ENCODE peak calls at places on chromosomes 16 and 17, in four cellular contexts. One of them, this sample, is unnamed.
A peak's percentile ranks its signal among the peaks of the same experiment; 100 is the strongest.

GRCh38 chr17:70314096-70314495 is 144.8 kb downstream of the KCNJ2 start:
- DNase-seq in esophagus squamous epithelium: no peak
- DNase-seq in AG10803: peak; percentile 53
- DNase-seq in BJ: no peak
- DNase-seq in this sample: no peak

GRCh38 chr17:4506180-4506814 is 7.6 kb downstream of the SPNS2 start:
- DNase-seq in esophagus squamous epithelium: no peak
- DNase-seq in AG10803: no peak
- DNase-seq in BJ: no peak
- DNase-seq in this sample: no peak

GRCh38 chr17:75845058-75845711 is 981 bp upstream of the UNC13D start:
- DNase-seq in esophagus squamous epithelium: no peak
- DNase-seq in AG10803: peak; percentile 68
- DNase-seq in BJ: no peak
- DNase-seq in this sample: peak; percentile 84

GRCh38 chr17:2174471-2175293 is 119.8 kb downstream of the HIC1 start:
- DNase-seq in esophagus squamous epithelium: no peak
- DNase-seq in AG10803: peak; percentile 82
- DNase-seq in BJ: no peak
- DNase-seq in this sample: peak; percentile 98

GRCh38 chr16:23486480-23486879 is 23.8 kb downstream of the GGA2 start:
- DNase-seq in esophagus squamous epithelium: no peak
- DNase-seq in AG10803: no peak
- DNase-seq in BJ: no peak
- DNase-seq in this sample: no peak

GRCh38 chr17:79525793-79526677 is 84.8 kb downstream of the RBFOX3 start:
- DNase-seq in esophagus squamous epithelium: no peak
- DNase-seq in AG10803: no peak
- DNase-seq in BJ: no peak
- DNase-seq in this sample: no peak

GRCh38 chr17:69761767-69762321 is 313.2 kb upstream of the KCNJ16 start:
- DNase-seq in esophagus squamous epithelium: no peak
- DNase-seq in AG10803: peak; percentile 99
- DNase-seq in BJ: peak; percentile 98
- DNase-seq in this sample: peak; percentile 73

GRCh38 chr17:41624208-41625101 is at the start of gene KRT17:
- DNase-seq in esophagus squamous epithelium: no peak
- DNase-seq in AG10803: no peak
- DNase-seq in BJ: no peak
- DNase-seq in this sample: no peak

GRCh38 chr17:42131971-42132370 is 9.4 kb downstream of the HSPB9 start:
- DNase-seq in esophagus squamous epithelium: no peak
- DNase-seq in AG10803: peak; percentile 29
- DNase-seq in BJ: no peak
- DNase-seq in this sample: no peak

GRCh38 chr17:32386844-32387243 is 36.9 kb downstream of the ZNF207 start:
- DNase-seq in esophagus squamous epithelium: no peak
- DNase-seq in AG10803: no peak
- DNase-seq in BJ: no peak
- DNase-seq in this sample: no peak

GRCh38 chr16:83958842-83959565 is 6.0 kb downstream of the OSGIN1 start:
- DNase-seq in esophagus squamous epithelium: no peak
- DNase-seq in AG10803: no peak
- DNase-seq in BJ: no peak
- DNase-seq in this sample: no peak

GRCh38 chr17:49926886-49927285 is 42.1 kb upstream of the DLX4 start:
- DNase-seq in esophagus squamous epithelium: no peak
- DNase-seq in AG10803: peak; percentile 33
- DNase-seq in BJ: no peak
- DNase-seq in this sample: no peak

GRCh38 chr17:9544221-9544620 is 31.4 kb downstream of the STX8 start:
- DNase-seq in esophagus squamous epithelium: no peak
- DNase-seq in AG10803: no peak
- DNase-seq in BJ: no peak
- DNase-seq in this sample: no peak

GRCh38 chr16:85564277-85565051 is 48.7 kb upstream of the GSE1 start:
- DNase-seq in esophagus squamous epithelium: no peak
- DNase-seq in AG10803: no peak
- DNase-seq in BJ: no peak
- DNase-seq in this sample: no peak

GRCh38 chr16:4344659-4345438 is 6.3 kb downstream of the PAM16 start:
- DNase-seq in esophagus squamous epithelium: no peak
- DNase-seq in AG10803: no peak
- DNase-seq in BJ: no peak
- DNase-seq in this sample: no peak

GRCh38 chr17:13569740-13570137 is 32.0 kb downstream of the HS3ST3A1 start:
- DNase-seq in esophagus squamous epithelium: no peak
- DNase-seq in AG10803: no peak
- DNase-seq in BJ: no peak
- DNase-seq in this sample: no peak
- H3K4me3 ChIP-seq in esophagus squamous epithelium: no peak overlapping the region
- H3K4me3 ChIP-seq in AG10803: no peak overlapping the region
- H3K4me3 ChIP-seq in BJ: no peak overlapping the region
- H3K4me3 ChIP-seq in this sample: no peak overlapping the region

DNA sequence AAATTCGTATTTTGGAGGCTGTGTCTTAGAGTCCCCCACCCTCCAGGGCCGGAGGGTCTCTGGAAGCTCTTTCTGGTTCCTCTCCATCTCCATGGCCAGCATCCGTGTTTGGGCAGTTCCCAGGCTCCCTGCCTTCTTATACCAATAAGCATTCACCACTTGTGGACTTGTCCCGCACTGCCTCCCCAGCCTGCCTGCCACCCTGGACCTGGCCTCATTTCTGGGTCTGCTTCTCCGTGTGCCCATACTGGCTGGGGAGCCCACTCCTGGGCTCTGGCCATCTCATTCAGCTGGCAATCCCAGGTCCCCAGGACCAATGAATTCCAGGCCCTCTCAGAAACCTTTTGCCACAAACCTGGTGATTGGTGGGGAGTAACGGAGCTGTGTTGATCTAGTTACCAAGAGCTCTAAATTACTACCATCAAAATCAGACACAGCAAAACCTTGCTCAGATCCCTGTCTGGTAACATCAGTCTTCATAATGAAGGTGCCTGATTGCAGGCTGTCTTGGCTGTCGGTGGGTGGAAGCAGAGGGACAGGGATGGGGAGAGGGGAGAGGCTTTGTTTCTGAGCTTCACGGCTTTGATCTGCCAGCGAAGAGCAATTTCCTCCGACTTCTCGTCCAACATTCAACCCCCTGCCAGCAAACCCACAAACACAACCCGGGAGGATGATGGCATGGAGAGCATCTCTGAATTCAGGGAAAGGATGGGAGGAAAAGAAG is 27.7 kb upstream of the CRHR1 start:
- DNase-seq in esophagus squamous epithelium: no peak
- DNase-seq in AG10803: no peak
- DNase-seq in BJ: no peak
- DNase-seq in this sample: no peak
- TF ChIP-seq CTCF in esophagus squamous epithelium: no peak
- TF ChIP-seq CTCF in AG10803: no peak
- TF ChIP-seq CTCF in BJ: no peak
- TF ChIP-seq CTCF in this sample: no peak

GRCh38 chr17:44006581-44007345 is 2.3 kb downstream of the NAGS start:
- DNase-seq in esophagus squamous epithelium: peak; percentile 86
- DNase-seq in AG10803: peak; percentile 93
- DNase-seq in BJ: peak; percentile 79
- DNase-seq in this sample: peak; percentile 98

GRCh38 chr17:44005865-44006580 is 1.6 kb downstream of the NAGS start:
- DNase-seq in esophagus squamous epithelium: no peak
- DNase-seq in AG10803: no peak
- DNase-seq in BJ: no peak
- DNase-seq in this sample: peak; percentile 16

GRCh38 chr17:44010966-44011647 is 3.7 kb downstream of the TMEM101 start:
- DNase-seq in esophagus squamous epithelium: no peak
- DNase-seq in AG10803: no peak
- DNase-seq in BJ: peak; percentile 44
- DNase-seq in this sample: peak; percentile 23

GRCh38 chr17:44007346-44008204 is 3.2 kb downstream of the NAGS start:
- DNase-seq in esophagus squamous epithelium: no peak
- DNase-seq in AG10803: no peak
- DNase-seq in BJ: no peak
- DNase-seq in this sample: no peak

GRCh38 chr17:44008205-44008909 is 3.9 kb downstream of the NAGS start:
- DNase-seq in esophagus squamous epithelium: no peak
- DNase-seq in AG10803: no peak
- DNase-seq in BJ: no peak
- DNase-seq in this sample: no peak
- H3K4me3 ChIP-seq in esophagus squamous epithelium: no peak overlapping the region
- H3K4me3 ChIP-seq in AG10803: peak overlapping the region; percentile 74
- H3K4me3 ChIP-seq in BJ: peak overlapping the region; percentile 65
- H3K4me3 ChIP-seq in this sample: peak overlapping the region; percentile 64

GRCh38 chr16:50266337-50267091 is at the start of gene ADCY7:
- DNase-seq in esophagus squamous epithelium: peak; percentile 28
- DNase-seq in AG10803: peak; percentile 88
- DNase-seq in BJ: no peak
- DNase-seq in this sample: peak; percentile 87

GRCh38 chr16:50267151-50267631 is 840 bp downstream of the ADCY7 start:
- DNase-seq in esophagus squamous epithelium: no peak
- DNase-seq in AG10803: no peak
- DNase-seq in BJ: no peak
- DNase-seq in this sample: no peak

GRCh38 chr16:50265716-50266336 is 525 bp upstream of the ADCY7 start:
- DNase-seq in esophagus squamous epithelium: no peak
- DNase-seq in AG10803: no peak
- DNase-seq in BJ: no peak
- DNase-seq in this sample: no peak

GRCh38 chr16:50263940-50264929 is 2.1 kb upstream of the ADCY7 start:
- DNase-seq in esophagus squamous epithelium: no peak
- DNase-seq in AG10803: peak; percentile 66
- DNase-seq in BJ: no peak
- DNase-seq in this sample: no peak

GRCh38 chr16:50265260-50265659 is 1.1 kb upstream of the ADCY7 start:
- DNase-seq in esophagus squamous epithelium: no peak
- DNase-seq in AG10803: no peak
- DNase-seq in BJ: no peak
- DNase-seq in this sample: no peak
- TF ChIP-seq CTCF in esophagus squamous epithelium: peak; percentile 18
- TF ChIP-seq CTCF in AG10803: peak; percentile 26
- TF ChIP-seq CTCF in BJ: peak; percentile 14
- TF ChIP-seq CTCF in this sample: peak; percentile 18

GRCh38 chr16:89636663-89637062 is 20.8 kb downstream of the CHMP1A start:
- DNase-seq in esophagus squamous epithelium: no peak
- DNase-seq in AG10803: no peak
- DNase-seq in BJ: no peak
- DNase-seq in this sample: no peak
- H3K4me3 ChIP-seq in esophagus squamous epithelium: no peak overlapping the region
- H3K4me3 ChIP-seq in AG10803: no peak overlapping the region
- H3K4me3 ChIP-seq in BJ: no peak overlapping the region
- H3K4me3 ChIP-seq in this sample: no peak overlapping the region

GRCh38 chr17:81471804-81472456 is 40.7 kb downstream of the ACTG1 start:
- DNase-seq in esophagus squamous epithelium: no peak
- DNase-seq in AG10803: peak; percentile 93
- DNase-seq in BJ: peak; percentile 76
- DNase-seq in this sample: peak; percentile 28
- TF ChIP-seq CTCF in esophagus squamous epithelium: no peak
- TF ChIP-seq CTCF in AG10803: peak; percentile 62
- TF ChIP-seq CTCF in BJ: peak; percentile 77
- TF ChIP-seq CTCF in this sample: no peak

DNA sequence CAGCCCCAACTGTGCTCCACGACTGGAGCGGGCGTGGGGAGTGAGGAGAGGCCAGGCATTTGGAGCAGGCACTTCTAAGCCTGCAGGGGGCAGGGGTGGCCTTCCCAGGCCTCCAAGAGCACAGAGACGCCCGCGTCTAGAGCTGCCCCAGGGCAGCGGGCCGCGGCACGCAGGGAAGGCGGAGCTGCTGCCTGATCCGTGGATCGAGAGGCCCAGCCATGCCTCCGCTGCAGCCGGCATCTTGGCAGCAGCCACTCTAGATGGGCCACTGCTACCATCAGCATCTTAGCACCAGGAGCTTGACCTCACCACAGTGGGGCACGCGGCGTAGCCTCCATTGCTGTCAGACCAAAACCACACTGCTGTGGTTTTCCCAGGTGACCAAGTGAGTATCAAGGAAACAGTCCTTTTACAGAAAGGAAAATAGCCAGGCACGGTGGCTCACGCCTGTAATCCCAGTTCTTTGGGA is 20.4 kb upstream of the WDR45B start:
- DNase-seq in esophagus squamous epithelium: no peak
- DNase-seq in AG10803: peak; percentile 69
- DNase-seq in BJ: no peak
- DNase-seq in this sample: peak; percentile 51
- H3K4me3 ChIP-seq in esophagus squamous epithelium: no peak overlapping the region
- H3K4me3 ChIP-seq in AG10803: no peak overlapping the region
- H3K4me3 ChIP-seq in BJ: no peak overlapping the region
- H3K4me3 ChIP-seq in this sample: no peak overlapping the region

This sample was measured in cardiac muscle cell.